ENCODE peak calls at places on chromosome 12, in five cellular contexts. One of them, this sample, is unnamed.

GRCh38 chr12:82880442-82880901 is 193.8 kb downstream of the TMTC2 start:
- DNase-seq in astrocyte of the spinal cord: peak
- DNase-seq in amygdala: no peak
- DNase-seq in cerebellum: no peak
- DNase-seq in NCI-H2107: no peak
- DNase-seq in this sample: no peak

GRCh38 chr12:67884596-67884995 is 104.7 kb upstream of the IFNG-AS1 start:
- DNase-seq in astrocyte of the spinal cord: no peak
- DNase-seq in amygdala: no peak
- DNase-seq in cerebellum: no peak
- DNase-seq in NCI-H2107: no peak
- DNase-seq in this sample: no peak

GRCh38 chr12:117361905-117362304 is 479 bp upstream of the NOS1 start:
- DNase-seq in astrocyte of the spinal cord: no peak
- DNase-seq in amygdala: no peak
- DNase-seq in cerebellum: no peak
- DNase-seq in NCI-H2107: no peak
- DNase-seq in this sample: no peak

GRCh38 chr12:131098178-131098981 is 144.7 kb downstream of the ADGRD1 start:
- DNase-seq in astrocyte of the spinal cord: no peak
- DNase-seq in amygdala: no peak
- DNase-seq in cerebellum: no peak
- DNase-seq in NCI-H2107: no peak
- DNase-seq in this sample: no peak

GRCh38 chr12:124480469-124481256 is 86.7 kb downstream of the NCOR2 start:
- DNase-seq in astrocyte of the spinal cord: peak
- DNase-seq in amygdala: no peak
- DNase-seq in cerebellum: no peak
- DNase-seq in NCI-H2107: no peak
- DNase-seq in this sample: peak

GRCh38 chr12:127052491-127053232 is 1214.3 kb upstream of the TMEM132C start:
- DNase-seq in astrocyte of the spinal cord: peak
- DNase-seq in amygdala: no peak
- DNase-seq in cerebellum: no peak
- DNase-seq in NCI-H2107: no peak
- DNase-seq in this sample: no peak

GRCh38 chr12:27780612-27781408 is 774 bp upstream of the MANSC4 start:
- DNase-seq in astrocyte of the spinal cord: peak
- DNase-seq in amygdala: no peak
- DNase-seq in cerebellum: peak
- DNase-seq in NCI-H2107: peak
- DNase-seq in this sample: no peak

GRCh38 chr12:22684526-22685118 is 59.7 kb downstream of the ETNK1 start:
- DNase-seq in astrocyte of the spinal cord: peak
- DNase-seq in amygdala: no peak
- DNase-seq in cerebellum: no peak
- DNase-seq in NCI-H2107: no peak
- DNase-seq in this sample: no peak

GRCh38 chr12:67388331-67389163 is 119.4 kb downstream of the CAND1 start:
- DNase-seq in astrocyte of the spinal cord: no peak
- DNase-seq in amygdala: no peak
- DNase-seq in cerebellum: no peak
- DNase-seq in NCI-H2107: no peak
- DNase-seq in this sample: no peak

GRCh38 chr12:27521066-27521465 is 2.9 kb upstream of the PPFIBP1 start:
- DNase-seq in astrocyte of the spinal cord: no peak
- DNase-seq in amygdala: no peak
- DNase-seq in cerebellum: no peak
- DNase-seq in NCI-H2107: no peak
- DNase-seq in this sample: peak

GRCh38 chr12:119154435-119154818 is 24.3 kb upstream of the HSPB8 start:
- DNase-seq in astrocyte of the spinal cord: no peak
- DNase-seq in amygdala: no peak
- DNase-seq in cerebellum: no peak
- DNase-seq in NCI-H2107: no peak
- DNase-seq in this sample: no peak

GRCh38 chr12:65881348-65881961 is 57.2 kb downstream of the HMGA2 start:
- DNase-seq in astrocyte of the spinal cord: peak
- DNase-seq in amygdala: no peak
- DNase-seq in cerebellum: peak
- DNase-seq in NCI-H2107: no peak
- DNase-seq in this sample: no peak

GRCh38 chr12:72278894-72279293 is 6.7 kb downstream of the TRHDE start:
- DNase-seq in astrocyte of the spinal cord: no peak
- DNase-seq in amygdala: no peak
- DNase-seq in cerebellum: no peak
- DNase-seq in NCI-H2107: no peak
- DNase-seq in this sample: no peak

GRCh38 chr12:121598672-121599287 is 18.0 kb upstream of the KDM2B start:
- DNase-seq in astrocyte of the spinal cord: no peak
- DNase-seq in amygdala: no peak
- DNase-seq in cerebellum: no peak
- DNase-seq in NCI-H2107: no peak
- DNase-seq in this sample: no peak

GRCh38 chr12:46558696-46559095 is 186.1 kb upstream of the SLC38A2 start:
- DNase-seq in astrocyte of the spinal cord: no peak
- DNase-seq in amygdala: no peak
- DNase-seq in cerebellum: no peak
- DNase-seq in NCI-H2107: no peak
- DNase-seq in this sample: no peak

GRCh38 chr12:100127766-100128508 is 14.7 kb downstream of the BLTP3B start:
- DNase-seq in astrocyte of the spinal cord: peak
- DNase-seq in amygdala: no peak
- DNase-seq in cerebellum: no peak
- DNase-seq in NCI-H2107: no peak
- DNase-seq in this sample: no peak

GRCh38 chr12:70317781-70318180 is 48.3 kb upstream of the KCNMB4 start:
- DNase-seq in astrocyte of the spinal cord: peak
- DNase-seq in amygdala: no peak
- DNase-seq in cerebellum: no peak
- DNase-seq in NCI-H2107: no peak
- DNase-seq in this sample: no peak

GRCh38 chr12:5429741-5430557 is 2.0 kb upstream of the NTF3 start:
- DNase-seq in astrocyte of the spinal cord: no peak
- DNase-seq in amygdala: no peak
- DNase-seq in cerebellum: no peak
- DNase-seq in NCI-H2107: no peak
- DNase-seq in this sample: no peak

This sample was measured in head of caudate nucleus.